ENCODE peak calls at places on chromosomes 13 and 19, in five cellular contexts. V is left ventricle myocardium inferior, P is endothelial cell, A is cardiac muscle cell, H is tibial artery. S is an unnamed sample.

GRCh38 chr19:51712461-51713081 is 11.2 kb downstream of the HAS1 start:
- DNase-seq in V (no peak), P (peak; percentile 38), A (no peak), H (no peak), S (no peak)

GRCh38 chr13:26785845-26786630 is 25.5 kb upstream of the GPR12 start:
- DNase-seq in V (no peak), P (peak; percentile 27), A (no peak), H (peak; percentile 37), S (no peak)

GRCh38 chr13:50170447-50171037 is 155.3 kb downstream of the KCNRG start:
- DNase-seq in V (no peak), P (no peak), A (no peak), H (no peak), S (no peak)

GRCh38 chr13:51501592-51502205 is 48.9 kb upstream of the INTS6 start:
- DNase-seq in V (no peak), P (no peak), A (no peak), H (no peak), S (no peak)

GRCh38 chr13:94195715-94196114 is 283.8 kb downstream of the DCT start:
- DNase-seq in V (no peak), P (no peak), A (peak; percentile 13), H (no peak), S (no peak)

GRCh38 chr13:48585456-48585840 is 52.6 kb upstream of the RCBTB2 start:
- DNase-seq in V (no peak), P (no peak), A (no peak), H (no peak), S (no peak)

GRCh38 chr19:18785179-18786124 is 5.7 kb downstream of the COMP start:
- DNase-seq in V (peak; percentile 73), P (peak; percentile 73), A (peak; percentile 86), H (peak; percentile 83), S (peak; percentile 81)

GRCh38 chr19:14409157-14410053 is 9.7 kb downstream of the DDX39A start:
- DNase-seq in V (no peak), P (no peak), A (no peak), H (no peak), S (no peak)

GRCh38 chr19:7849631-7850428 is 19.8 kb downstream of the EVI5L start:
- DNase-seq in V (no peak), P (no peak), A (no peak), H (no peak), S (no peak)

GRCh38 chr19:53328967-53329366 is 4.6 kb upstream of the ZNF845 start:
- DNase-seq in V (peak; percentile 70), P (no peak), A (no peak), H (peak; percentile 35), S (no peak)

GRCh38 chr13:55728229-55728628 is 1412.5 kb upstream of the PRR20A start:
- DNase-seq in V (no peak), P (no peak), A (no peak), H (no peak), S (no peak)

DNA sequence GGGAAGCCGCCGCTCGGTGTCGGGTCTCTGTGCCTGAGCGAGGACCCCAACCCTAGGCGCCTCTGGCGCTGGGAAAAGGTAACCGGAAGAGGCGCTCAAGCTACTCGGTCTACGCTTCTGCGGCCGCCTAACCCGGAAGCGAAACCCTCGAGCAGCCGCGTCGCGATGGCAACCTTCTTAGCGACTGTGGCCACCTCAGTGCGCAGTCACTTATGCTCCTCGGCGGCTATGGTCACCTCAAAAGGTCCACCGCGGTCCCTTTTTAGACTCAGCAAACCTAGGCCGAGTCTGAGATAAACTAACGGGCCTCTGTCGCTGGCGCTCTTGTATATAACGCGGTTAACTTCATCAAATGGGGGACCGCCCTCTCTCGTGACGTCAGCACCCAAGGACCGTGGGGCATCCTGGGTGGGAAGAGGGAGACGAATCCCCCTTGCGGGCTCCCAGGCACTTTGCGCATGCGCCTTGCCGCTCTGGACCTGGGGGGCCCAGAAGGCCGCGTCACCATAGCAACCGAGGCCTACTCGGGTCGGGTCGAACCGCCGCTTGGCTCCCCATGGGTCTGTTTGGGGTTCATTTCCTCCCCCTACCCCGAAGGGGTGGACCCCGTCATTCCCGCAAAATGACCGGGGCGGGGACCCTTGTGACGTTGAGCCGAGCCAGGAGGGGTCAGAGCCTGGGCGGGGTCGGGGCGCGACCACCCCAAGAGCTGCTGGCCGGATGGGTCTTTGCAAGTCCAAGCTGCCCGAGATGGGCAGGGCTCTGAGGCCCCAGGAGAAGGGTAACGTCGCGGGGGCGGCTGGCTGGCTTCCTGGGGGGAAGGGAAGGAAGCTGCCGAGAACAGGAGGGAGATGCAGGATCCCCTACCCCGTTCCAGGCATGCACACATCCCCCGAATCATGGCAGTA is at the start of gene GTF2F1:
- DNase-seq in V (peak; percentile 94), P (peak; percentile 92), A (peak; percentile 97), H (peak; percentile 93), S (peak; percentile 97)
- TF ChIP-seq CTCF in V (peak; percentile 27), P (no peak), A (no peak), H (no peak), S (no peak)

GRCh38 chr19:11989112-11989456 is 24.2 kb downstream of the ZNF763 start:
- DNase-seq in V (no peak), P (no peak), A (no peak), H (no peak), S (no peak)

GRCh38 chr19:11987405-11988231 is 22.8 kb downstream of the ZNF763 start:
- DNase-seq in V (peak; percentile 97), P (no peak), A (peak; percentile 99), H (peak; percentile 98), S (peak; percentile 98)

GRCh38 chr19:11982526-11982925 is 17.7 kb downstream of the ZNF763 start:
- DNase-seq in V (no peak), P (no peak), A (no peak), H (no peak), S (no peak)

GRCh38 chr19:11986754-11987153 is 21.9 kb downstream of the ZNF763 start:
- DNase-seq in V (no peak), P (no peak), A (no peak), H (no peak), S (no peak)

GRCh38 chr19:11984986-11985385 is 20.1 kb downstream of the ZNF763 start:
- DNase-seq in V (no peak), P (no peak), A (peak; percentile 41), H (no peak), S (peak; percentile 29)
- TF ChIP-seq CTCF in V (peak; percentile 19), P (no peak), A (peak; percentile 12), H (no peak), S (peak; percentile 43)

GRCh38 chr13:85616275-85616674 is 182.9 kb downstream of the SLITRK6 start:
- DNase-seq in V (no peak), P (no peak), A (no peak), H (no peak), S (no peak)
- TF ChIP-seq CTCF in V (no peak), P (no peak), A (no peak), H (no peak), S (no peak)

GRCh38 chr19:5826531-5827341 is 12.8 kb downstream of the FUT6 start:
- DNase-seq in V (peak; percentile 66), P (no peak), A (peak; percentile 90), H (no peak), S (peak; percentile 73)
- TF ChIP-seq CTCF in V (peak; percentile 26), P (no peak), A (peak; percentile 25), H (no peak), S (no peak)

GRCh38 chr13:80923907-80924306 is 583.0 kb upstream of the SPRY2 start:
- DNase-seq in V (no peak), P (no peak), A (peak; percentile 28), H (no peak), S (no peak)
- TF ChIP-seq CTCF in V (peak; percentile 48), P (no peak), A (peak; percentile 22), H (no peak), S (no peak)

S was measured in glutamatergic neuron.